ENCODE peak calls at places on chromosomes 16 and 17, in ten cellular contexts. M is sigmoid colon, D is H9, T is tibial artery, I is ovary, S is thoracic aorta, O is psoas muscle, G is keratinocyte, Z is fibroblast of lung, N is breast epithelium. U is an unnamed sample. For H3K27me3, the result is how much of the 10 kb centered on the place peaks cover.

GRCh38 chr17:9115446-9116265 is 94.3 kb downstream of the NTN1 start:
- DNase-seq in M (peak), D (peak), T (peak), I (no peak), S (peak), O (peak), G (no peak), Z (peak), N (no peak), U (peak)

GRCh38 chr17:2218426-2218825 is 85.2 kb downstream of the SMG6 start:
- DNase-seq in M (no peak), D (no peak), T (no peak), I (no peak), S (no peak), O (no peak), G (peak), Z (no peak), N (no peak), U (peak)

GRCh38 chr16:83939266-83939856 is 13.7 kb upstream of the OSGIN1 start:
- DNase-seq in M (no peak), D (no peak), T (peak), I (no peak), S (no peak), O (no peak), G (no peak), Z (no peak), N (no peak), U (no peak)

GRCh38 chr17:33778505-33779398 is 476.3 kb upstream of the CCL2 start:
- DNase-seq in M (no peak), D (peak), T (peak), I (no peak), S (no peak), O (peak), G (peak), Z (peak), N (no peak), U (peak)

GRCh38 chr17:38693700-38694329 is 11.3 kb upstream of the MLLT6 start:
- DNase-seq in M (peak), D (peak), T (peak), I (peak), S (no peak), O (peak), G (no peak), Z (peak), N (peak), U (no peak)

GRCh38 chr17:40813804-40814203 is 8.6 kb downstream of the KRT10 start:
- DNase-seq in M (no peak), D (no peak), T (no peak), I (no peak), S (no peak), O (no peak), G (peak), Z (no peak), N (no peak), U (peak)

GRCh38 chr17:79372470-79373238 is 238.2 kb downstream of the RBFOX3 start:
- DNase-seq in M (no peak), D (no peak), T (no peak), I (no peak), S (no peak), O (no peak), G (no peak), Z (no peak), N (no peak), U (no peak)

GRCh38 chr17:30720013-30720471 is 104.5 kb downstream of the CRLF3 start:
- DNase-seq in M (peak), D (peak), T (no peak), I (no peak), S (no peak), O (peak), G (no peak), Z (no peak), N (peak), U (no peak)

GRCh38 chr16:73697336-73697735 is 599.3 kb upstream of the PSMD7 start:
- DNase-seq in M (no peak), D (no peak), T (no peak), I (no peak), S (no peak), O (no peak), G (peak), Z (no peak), N (no peak), U (no peak)

GRCh38 chr17:42536372-42537155 is 523 bp downstream of the NAGLU start:
- DNase-seq in M (peak), D (peak), T (peak), I (peak), S (peak), O (peak), G (no peak), Z (peak), N (peak), U (no peak)

GRCh38 chr17:35297666-35298065 is 54.8 kb downstream of the SLFN5 start:
- DNase-seq in M (no peak), D (no peak), T (no peak), I (no peak), S (no peak), O (no peak), G (no peak), Z (no peak), N (no peak), U (no peak)

GRCh38 chr16:67723940-67724339 is 4.8 kb upstream of the GFOD2 start:
- DNase-seq in M (peak), D (no peak), T (no peak), I (no peak), S (no peak), O (no peak), G (no peak), Z (no peak), N (no peak), U (no peak)

GRCh38 chr17:1362065-1362848 is 37.8 kb downstream of the YWHAE start:
- DNase-seq in M (no peak), D (no peak), T (no peak), I (no peak), S (no peak), O (no peak), G (no peak), Z (no peak), N (no peak), U (no peak)

GRCh38 chr16:25512041-25512440 is 179.7 kb upstream of the HS3ST4 start:
- DNase-seq in M (no peak), D (no peak), T (no peak), I (no peak), S (no peak), O (no peak), G (no peak), Z (no peak), N (no peak), U (no peak)

GRCh38 chr17:51165680-51166197 is 472 bp upstream of the NME2 start:
- DNase-seq in M (peak), D (peak), T (peak), I (peak), S (no peak), O (peak), G (no peak), Z (no peak), N (no peak), U (no peak)

GRCh38 chr17:77692571-77693161 is 265.8 kb upstream of the TNRC6C start:
- DNase-seq in M (no peak), D (peak), T (no peak), I (no peak), S (no peak), O (no peak), G (peak), Z (no peak), N (no peak), U (no peak)

GRCh38 chr17:59762022-59762825 is 54.8 kb downstream of the VMP1 start:
- DNase-seq in M (no peak), D (no peak), T (no peak), I (no peak), S (no peak), O (no peak), G (no peak), Z (peak), N (no peak), U (no peak)

GRCh38 chr17:17767096-17767470 is 69.7 kb downstream of the SREBF1 start:
- DNase-seq in M (no peak), D (no peak), T (no peak), I (no peak), S (no peak), O (no peak), G (no peak), Z (no peak), N (no peak), U (no peak)

GRCh38 chr17:49216482-49216881 is 6.0 kb downstream of the ABI3 start:
- DNase-seq in M (no peak), D (no peak), T (no peak), I (no peak), S (no peak), O (no peak), G (no peak), Z (no peak), N (no peak), U (no peak)

GRCh38 chr17:81983639-81984373 is 6.4 kb downstream of the ASPSCR1 start:
- DNase-seq in M (no peak), D (no peak), T (no peak), I (no peak), S (no peak), O (no peak), G (no peak), Z (no peak), N (no peak), U (no peak)

GRCh38 chr17:31663576-31663975 is 195.5 kb downstream of the COPRS start:
- DNase-seq in M (no peak), D (no peak), T (no peak), I (no peak), S (no peak), O (no peak), G (no peak), Z (peak), N (no peak), U (no peak)

DNA sequence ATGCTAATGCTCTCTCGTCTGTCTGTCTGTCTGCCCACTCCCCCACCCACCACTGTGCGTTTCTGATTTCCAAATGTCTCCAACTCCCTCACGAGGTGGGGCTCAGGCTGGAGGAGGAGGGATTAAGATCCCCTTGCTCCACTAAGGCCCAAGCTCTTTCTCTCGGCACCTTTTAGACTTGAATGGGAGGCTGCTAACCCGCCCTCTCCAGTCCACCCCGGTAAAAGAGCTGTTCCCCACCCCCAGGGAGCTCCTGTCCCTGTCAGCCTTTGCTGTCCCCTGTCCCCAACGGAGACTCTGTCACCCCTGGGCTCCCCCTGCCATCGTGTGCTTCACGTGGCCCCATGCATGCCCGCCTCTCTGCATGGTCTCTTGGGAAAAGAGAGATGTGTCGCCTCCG is 68.5 kb upstream of the PLCG2 start:
- DNase-seq in M (no peak), D (no peak), T (no peak), I (no peak), S (no peak), O (no peak), G (no peak), Z (no peak), N (no peak), U (no peak)
- H3K27me3 ChIP-seq in M (under half), D (under half), T (under half), I (under half), S (under half), O (under half), G (under half), Z (under half), N (under half), U (under half)

GRCh38 chr16:31297496-31297895 is 37.7 kb downstream of the ITGAM start:
- DNase-seq in M (no peak), D (no peak), T (no peak), I (no peak), S (no peak), O (no peak), G (no peak), Z (no peak), N (no peak), U (no peak)

GRCh38 chr16:31301708-31302400 is 42.1 kb downstream of the ITGAM start:
- DNase-seq in M (no peak), D (no peak), T (peak), I (no peak), S (no peak), O (no peak), G (no peak), Z (peak), N (no peak), U (no peak)

GRCh38 chr16:31298340-31298739 is 38.6 kb downstream of the ITGAM start:
- DNase-seq in M (no peak), D (no peak), T (no peak), I (no peak), S (no peak), O (no peak), G (no peak), Z (no peak), N (no peak), U (no peak)

GRCh38 chr16:31295206-31295605 is 35.4 kb downstream of the ITGAM start:
- DNase-seq in M (no peak), D (no peak), T (no peak), I (no peak), S (no peak), O (no peak), G (no peak), Z (no peak), N (no peak), U (no peak)

DNA sequence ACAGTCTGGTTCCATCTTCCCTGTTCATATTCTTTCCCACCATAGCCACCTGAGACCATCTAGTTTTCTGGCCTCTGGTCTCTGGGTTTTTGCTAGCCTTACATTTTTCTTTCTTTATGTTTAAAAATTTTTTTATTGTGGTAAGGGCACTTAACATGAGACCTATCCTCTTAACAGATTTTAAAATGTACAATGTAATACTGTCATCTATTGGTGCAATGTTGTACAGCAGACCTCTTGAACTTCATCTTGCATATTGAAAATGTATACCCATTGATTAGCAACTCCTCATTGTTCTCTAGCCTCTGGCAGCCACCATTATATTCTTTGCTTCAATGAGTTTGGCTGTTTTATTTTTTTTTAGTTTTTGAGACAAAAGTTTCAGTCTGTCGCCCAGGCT is 39.2 kb downstream of the ITGAM start:
- DNase-seq in M (no peak), D (no peak), T (no peak), I (no peak), S (no peak), O (no peak), G (no peak), Z (no peak), N (no peak), U (no peak)
- TF ChIP-seq CTCF in M (no peak), D (no peak), T (no peak), I (no peak), S (no peak), O (peak), G (peak), Z (no peak), N (no peak), U (no peak)

DNA sequence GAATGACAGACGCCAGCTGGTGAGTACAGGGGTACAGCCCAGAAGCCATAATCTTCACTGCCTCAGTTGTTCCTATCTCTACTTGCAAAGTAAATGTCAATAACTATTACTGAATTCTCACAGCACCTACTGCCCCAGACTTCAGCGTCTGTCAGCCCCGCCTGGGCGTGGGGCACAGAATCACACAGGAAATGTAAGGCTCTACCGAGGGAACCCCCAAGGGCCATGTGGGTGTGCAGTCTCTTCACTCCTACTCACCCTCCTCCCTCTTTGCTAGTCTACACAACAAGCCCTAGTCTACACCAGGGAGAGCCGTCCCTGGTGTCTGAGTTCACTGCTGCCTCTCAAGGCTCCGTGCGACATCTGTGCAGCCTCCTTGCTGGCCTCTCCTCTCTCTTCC is 4.5 kb downstream of the NPTX1 start:
- DNase-seq in M (no peak), D (no peak), T (no peak), I (no peak), S (no peak), O (no peak), G (no peak), Z (no peak), N (no peak), U (no peak)
- H3K27me3 ChIP-seq in M (under half), D (under half), T (half or more), I (under half), S (under half), O (half or more), G (half or more), Z (under half), N (half or more), U (half or more)

DNA sequence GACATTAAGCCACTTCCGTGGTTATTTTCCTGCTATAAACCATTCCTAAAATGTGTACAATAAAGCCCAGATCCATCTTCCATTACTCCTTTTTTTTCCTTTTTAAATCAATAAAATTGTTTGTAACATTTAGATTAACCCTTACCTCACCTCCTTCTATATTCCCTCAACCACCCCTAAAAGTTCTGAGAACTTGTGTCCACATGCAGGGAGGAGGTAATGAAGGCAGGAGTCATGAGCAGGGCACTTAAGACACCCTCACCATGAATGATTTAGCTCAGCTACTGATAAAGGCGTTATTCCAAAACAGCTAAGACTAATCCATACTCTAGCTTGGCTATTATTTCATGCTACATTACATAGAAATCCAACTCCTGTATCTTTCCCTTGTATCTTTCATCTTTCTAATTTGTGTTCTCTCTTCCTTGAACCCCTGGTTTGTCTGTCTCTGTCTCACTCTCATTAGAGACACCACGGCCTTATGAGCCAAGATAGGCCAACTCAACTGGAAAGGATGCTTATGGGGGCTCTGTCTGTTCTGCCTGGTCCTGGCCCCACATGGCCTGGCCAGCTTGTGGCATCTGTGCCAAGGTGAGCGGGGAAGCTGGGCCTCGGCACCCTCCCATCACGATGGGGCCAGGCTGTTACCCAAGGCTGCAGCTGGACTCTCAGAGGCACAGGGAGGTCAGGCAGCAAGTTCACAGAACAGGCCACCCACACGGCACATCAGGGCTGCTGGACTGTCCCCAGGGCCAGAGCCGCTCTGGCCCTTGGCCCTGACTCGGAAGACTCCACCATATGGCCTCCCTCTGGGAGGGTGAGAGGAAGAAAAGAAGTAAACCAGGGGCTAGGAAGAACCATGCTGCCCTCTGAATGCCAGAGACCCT is 294.4 kb downstream of the SOX9 start:
- DNase-seq in M (no peak), D (no peak), T (no peak), I (no peak), S (no peak), O (no peak), G (no peak), Z (no peak), N (no peak), U (no peak)
- TF ChIP-seq CTCF in M (no peak), D (no peak), T (no peak), I (no peak), S (no peak), O (no peak), G (no peak), Z (no peak), N (no peak), U (no peak)

GRCh38 chr16:82629441-82630027 is 2.8 kb downstream of the CDH13 start:
- DNase-seq in M (peak), D (no peak), T (no peak), I (no peak), S (no peak), O (no peak), G (peak), Z (peak), N (no peak), U (peak)

GRCh38 chr16:82628741-82629140 is 2.0 kb downstream of the CDH13 start:
- DNase-seq in M (peak), D (no peak), T (no peak), I (no peak), S (no peak), O (no peak), G (no peak), Z (no peak), N (no peak), U (no peak)

GRCh38 chr16:82621796-82622195 is 5.0 kb upstream of the CDH13 start:
- DNase-seq in M (no peak), D (no peak), T (no peak), I (no peak), S (no peak), O (no peak), G (no peak), Z (no peak), N (no peak), U (no peak)

GRCh38 chr16:82627811-82628339 is 1.1 kb downstream of the CDH13 start:
- DNase-seq in M (peak), D (peak), T (peak), I (no peak), S (no peak), O (no peak), G (peak), Z (no peak), N (no peak), U (no peak)

DNA sequence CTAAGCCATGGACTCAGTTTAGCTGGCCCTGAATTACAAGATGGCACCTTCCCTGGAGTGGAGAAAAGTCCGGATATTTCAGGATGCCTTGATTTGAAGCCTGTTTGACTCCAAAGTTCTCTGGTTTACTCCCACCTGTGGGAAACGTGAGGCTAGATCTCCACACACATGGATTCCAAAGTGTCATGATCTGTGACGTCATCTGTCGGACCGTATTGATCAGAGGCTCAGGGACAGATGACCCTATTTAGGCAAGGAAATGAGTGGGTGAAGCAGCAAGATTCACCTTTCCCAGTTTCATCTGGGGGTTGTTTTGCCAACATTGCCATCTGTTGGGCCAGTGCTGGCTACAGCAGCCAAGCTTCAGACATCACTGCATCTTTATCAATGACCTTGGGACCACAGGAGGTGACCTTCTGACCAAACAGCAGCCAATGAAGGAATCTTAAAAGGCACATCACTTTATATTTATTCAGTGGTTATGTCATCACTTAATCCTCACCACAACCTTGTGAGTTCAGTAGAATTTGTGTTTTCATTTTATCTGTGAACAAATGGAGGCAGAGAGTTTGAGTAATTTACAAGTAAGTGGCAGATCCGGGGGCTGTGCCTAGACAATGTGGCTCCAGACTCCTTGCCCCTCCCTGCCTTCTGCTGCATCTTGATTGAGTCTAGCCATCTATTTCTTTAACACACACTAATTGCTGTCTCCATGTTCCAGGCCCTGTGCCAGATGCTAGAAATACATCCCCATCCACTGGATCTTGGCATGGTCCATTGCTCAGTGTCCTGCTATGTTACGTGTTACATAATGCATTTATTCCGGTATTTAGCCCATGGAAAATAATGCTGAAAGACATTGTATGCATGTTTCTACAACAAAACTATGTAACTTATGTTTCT is 1.5 kb upstream of the CDH13 start:
- DNase-seq in M (peak), D (no peak), T (no peak), I (no peak), S (no peak), O (no peak), G (no peak), Z (no peak), N (no peak), U (no peak)
- H3K27me3 ChIP-seq in M (under half), D (under half), T (under half), I (under half), S (under half), O (under half), G (under half), Z (under half), N (under half), U (under half)

GRCh38 chr17:76196675-76197074 is 43.6 kb downstream of the RNF157 start:
- DNase-seq in M (peak), D (no peak), T (peak), I (no peak), S (no peak), O (peak), G (no peak), Z (peak), N (peak), U (no peak)
- TF ChIP-seq CTCF in M (no peak), D (no peak), T (no peak), I (no peak), S (no peak), O (no peak), G (no peak), Z (no peak), N (no peak), U (no peak)